ENCODE peak calls at places on chromosomes 13 and 19, in four cellular contexts. W, G, H and U are unnamed samples.

GRCh38 chr13:113164492-113164891 is 6.0 kb downstream of the PROZ start:
- DNase-seq in H (no peak), W (no peak), G (no peak), U (no peak)

GRCh38 chr19:6088677-6089063 is 21.6 kb downstream of the RFX2 start:
- DNase-seq in W (no peak), G (no peak), H (no peak), U (no peak)

GRCh38 chr13:40269086-40269485 is 397.4 kb downstream of the FOXO1 start:
- DNase-seq in H (no peak), W (no peak), G (no peak), U (no peak)

GRCh38 chr19:2269244-2270156 is 12.5 kb downstream of the PEAK3 start:
- DNase-seq in H (peak; percentile 91), W (peak; percentile 99), G (peak; percentile 99), U (peak; percentile 100)

GRCh38 chr13:113854238-113855011 is 9.5 kb downstream of the GAS6 start:
- DNase-seq in G (no peak), W (no peak), H (no peak), U (no peak)

GRCh38 chr19:35490364-35490763 is at the start of gene KRTDAP:
- DNase-seq in H (no peak), G (no peak), W (no peak), U (no peak)

GRCh38 chr19:52070496-52070895 is 21.9 kb upstream of the ZNF432 start:
- DNase-seq in G (no peak), W (no peak), H (no peak), U (no peak)

GRCh38 chr13:113585828-113586355 is 1.3 kb downstream of the TFDP1 start:
- DNase-seq in G (no peak), W (no peak), H (no peak), U (peak; percentile 24)

GRCh38 chr13:32031025-32031814 is at the start of gene FRY:
- DNase-seq in H (peak; percentile 74), W (peak; percentile 46), G (peak; percentile 85), U (no peak)

GRCh38 chr13:79295906-79296564 is 110.0 kb downstream of the RBM26 start:
- DNase-seq in G (no peak), H (no peak), W (no peak), U (no peak)

GRCh38 chr13:22243519-22244197 is 572.8 kb downstream of the FGF9 start:
- DNase-seq in G (no peak), H (no peak), W (no peak), U (no peak)

GRCh38 chr13:68190826-68191225 is 960.7 kb upstream of the PCDH9 start:
- DNase-seq in W (no peak), H (peak; percentile 1), G (no peak), U (no peak)

GRCh38 chr19:16078759-16079707 is 2.7 kb downstream of the TPM4 start:
- DNase-seq in W (peak; percentile 33), H (peak; percentile 79), G (no peak), U (peak; percentile 86)

GRCh38 chr19:28521614-28522544 is 691.1 kb downstream of the UQCRFS1 start:
- DNase-seq in G (no peak), W (no peak), H (no peak), U (peak; percentile 53)

GRCh38 chr13:114132419-114133121 is at the start of gene RASA3:
- DNase-seq in H (no peak), W (peak; percentile 72), G (peak; percentile 83), U (peak; percentile 93)

GRCh38 chr19:52600639-52601024 is 30.5 kb downstream of the ZNF701 start:
- DNase-seq in H (peak; percentile 54), W (no peak), G (peak; percentile 56), U (no peak)

GRCh38 chr19:50214699-50215543 is 11.5 kb downstream of the MYH14 start:
- DNase-seq in G (peak; percentile 55), H (no peak), W (no peak), U (no peak)

GRCh38 chr19:49210901-49211451 is 53.4 kb downstream of the TRPM4 start:
- DNase-seq in G (no peak), W (no peak), H (no peak), U (no peak)

GRCh38 chr19:58559275-58560006 is 1.0 kb upstream of the UBE2M start:
- DNase-seq in H (peak; percentile 92), W (peak; percentile 87), G (peak; percentile 90), U (peak; percentile 97)

GRCh38 chr19:2038284-2039081 is 12.6 kb downstream of the MKNK2 start:
- DNase-seq in H (no peak), G (no peak), W (no peak), U (peak; percentile 43)

GRCh38 chr13:47858042-47858677 is 142.9 kb downstream of the SUCLA2 start:
- DNase-seq in W (no peak), H (peak; percentile 82), G (no peak), U (no peak)

GRCh38 chr19:29596885-29597525 is 9.1 kb upstream of the POP4 start:
- DNase-seq in G (no peak), W (peak; percentile 45), H (peak; percentile 9), U (no peak)

GRCh38 chr19:39974377-39975155 is 3.6 kb downstream of the PSMC4 start:
- DNase-seq in G (no peak), W (no peak), H (no peak), U (no peak)

GRCh38 chr19:27744926-27745844 is 1467.8 kb downstream of the UQCRFS1 start:
- DNase-seq in H (no peak), G (no peak), W (no peak), U (no peak)

GRCh38 chr19:12967907-12968306 is 1.5 kb upstream of the DAND5 start:
- DNase-seq in H (no peak), G (no peak), W (no peak), U (peak; percentile 3)

GRCh38 chr13:62556973-62557372 is 1141.3 kb upstream of the PCDH20 start:
- DNase-seq in G (no peak), W (no peak), H (no peak), U (no peak)

GRCh38 chr19:44696939-44697669 is 1.8 kb upstream of the CEACAM16 start:
- DNase-seq in W (no peak), H (no peak), G (no peak), U (no peak)
- TF ChIP-seq ELF4 in W (no peak), H (no peak), G (no peak), U (no peak)

GRCh38 chr13:110316196-110316595 is 9.1 kb downstream of the COL4A2 start:
- DNase-seq in H (no peak), W (no peak), G (no peak), U (no peak)
- TF ChIP-seq ELF4 in H (no peak), W (no peak), G (no peak), U (no peak)

GRCh38 chr13:98187862-98188261 is 10.8 kb upstream of the RNF113B start:
- DNase-seq in W (no peak), G (no peak), H (no peak), U (no peak)
- TF ChIP-seq ELF4 in W (no peak), G (no peak), H (no peak), U (no peak)

DNA sequence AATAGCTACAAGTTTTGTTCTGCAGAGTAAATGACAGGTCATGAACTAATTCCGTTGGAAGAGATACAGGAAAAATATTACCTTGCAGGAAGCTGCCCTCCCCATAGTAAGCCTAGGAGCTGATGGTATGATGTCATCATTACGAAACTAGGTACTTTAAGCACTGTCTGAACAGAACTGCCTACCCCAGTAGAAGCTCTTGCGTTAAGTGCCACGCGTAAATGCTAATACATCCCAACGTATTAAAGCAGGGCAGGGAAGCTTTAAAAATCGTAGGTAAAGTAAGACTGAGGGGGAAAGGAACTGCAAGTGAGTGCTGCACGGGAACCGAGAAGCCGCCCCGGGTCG is 572 bp downstream of the UGGT2 start:
- DNase-seq in W (peak; percentile 37), G (no peak), H (peak; percentile 52), U (peak; percentile 57)
- TF ChIP-seq ELF4 in W (no peak), G (no peak), H (no peak), U (no peak)

DNA sequence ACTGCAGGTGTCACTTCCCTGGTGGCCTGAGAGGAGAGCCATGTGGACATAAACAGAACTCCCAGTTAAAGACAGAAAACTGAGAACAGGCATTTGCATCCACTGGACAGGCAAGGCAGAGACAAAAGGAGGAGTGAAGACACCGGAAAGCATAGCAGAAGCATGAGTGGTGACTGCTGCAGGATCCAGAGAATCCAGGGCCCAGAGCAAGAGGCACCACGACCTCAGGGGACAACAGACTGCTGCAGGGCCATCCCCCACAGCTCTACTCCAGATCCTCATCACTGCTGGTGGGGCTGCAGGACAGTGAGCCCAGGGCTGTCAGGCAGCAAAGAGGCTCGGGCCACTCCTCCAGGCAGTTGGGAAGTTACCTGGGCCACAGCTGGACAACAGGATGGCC is 14.5 kb upstream of the ISYNA1 start:
- DNase-seq in G (no peak), H (no peak), W (no peak), U (no peak)
- TF ChIP-seq ELF4 in G (no peak), H (no peak), W (no peak), U (no peak)

GRCh38 chr19:3785464-3785937 is 680 bp downstream of the MATK start:
- DNase-seq in G (no peak), H (no peak), W (no peak), U (peak; percentile 77)
- TF ChIP-seq ELF4 in G (no peak), H (no peak), W (no peak), U (no peak)

GRCh38 chr19:54030895-54031586 is 32.7 kb downstream of the VSTM1 start:
- DNase-seq in G (no peak), W (peak; percentile 19), H (no peak), U (peak; percentile 10)
- TF ChIP-seq ELF4 in G (no peak), W (no peak), H (no peak), U (no peak)

GRCh38 chr19:17402982-17403855 is 2.2 kb downstream of the BST2 start:
- DNase-seq in G (peak; percentile 77), H (no peak), W (peak; percentile 94), U (peak; percentile 67)
- TF ChIP-seq ELF4 in G (no peak), H (no peak), W (no peak), U (no peak)